ENCODE peak calls at places on chromosomes 5 and 9, in eight cellular contexts. V, K, A, T, J, M, C and G are unnamed samples.
A peak's percentile ranks its signal among the peaks of the same experiment; 100 is the strongest.

GRCh38 chr9:126675147-126675467 is 61.4 kb downstream of the LMX1B start:
- DNase-seq in V (peak; percentile 45), J (no peak), K (no peak), C (no peak), A (no peak), T (peak; percentile 79), M (peak; percentile 20), G (no peak)

GRCh38 chr9:36401897-36402480 is 1.9 kb upstream of the RNF38 start:
- DNase-seq in A (no peak), J (no peak), K (no peak), V (no peak), M (no peak), T (no peak), C (no peak), G (peak; percentile 30)

GRCh38 chr5:62896121-62896893 is 317.7 kb downstream of the LRRC70 start:
- DNase-seq in V (peak; percentile 6), A (no peak), T (no peak), M (no peak), J (no peak), C (no peak), K (no peak), G (no peak)

GRCh38 chr5:80204808-80205614 is 50.8 kb downstream of the SERINC5 start:
- DNase-seq in T (no peak), A (no peak), K (peak; percentile 44), V (peak; percentile 47), C (peak; percentile 35), J (no peak), M (peak; percentile 58), G (no peak)

GRCh38 chr9:93268551-93269314 is 84.8 kb downstream of the WNK2 start:
- DNase-seq in V (no peak), J (no peak), K (peak; percentile 80), A (no peak), M (no peak), C (no peak), T (peak; percentile 36), G (peak; percentile 81)

GRCh38 chr5:150540615-150541396 is 32.9 kb downstream of the NDST1 start:
- DNase-seq in T (no peak), A (no peak), K (no peak), V (no peak), C (peak; percentile 95), J (peak; percentile 60), M (no peak), G (no peak)

GRCh38 chr9:131276107-131276888 is at the start of gene FAM78A:
- DNase-seq in J (no peak), V (peak; percentile 69), A (no peak), C (no peak), K (no peak), T (peak; percentile 88), M (peak; percentile 63), G (no peak)

GRCh38 chr5:125409101-125409495 is 662.7 kb upstream of the ZNF608 start:
- DNase-seq in T (no peak), A (no peak), M (peak; percentile 51), J (no peak), C (no peak), V (no peak), K (no peak), G (no peak)

GRCh38 chr5:61053937-61054336 is 108.3 kb downstream of the SMIM15 start:
- DNase-seq in J (no peak), T (no peak), A (no peak), K (no peak), C (peak; percentile 23), M (no peak), V (no peak), G (no peak)

GRCh38 chr9:133587466-133587865 is 21.7 kb downstream of the FAM163B start:
- DNase-seq in M (no peak), V (no peak), K (no peak), C (no peak), T (no peak), A (no peak), J (no peak), G (no peak)
- H3K4me3 ChIP-seq in M (no peak overlapping the region), V (no peak overlapping the region), K (no peak overlapping the region), C (no peak overlapping the region), T (no peak overlapping the region), A (no peak overlapping the region), J (no peak overlapping the region), G (no peak overlapping the region)

DNA sequence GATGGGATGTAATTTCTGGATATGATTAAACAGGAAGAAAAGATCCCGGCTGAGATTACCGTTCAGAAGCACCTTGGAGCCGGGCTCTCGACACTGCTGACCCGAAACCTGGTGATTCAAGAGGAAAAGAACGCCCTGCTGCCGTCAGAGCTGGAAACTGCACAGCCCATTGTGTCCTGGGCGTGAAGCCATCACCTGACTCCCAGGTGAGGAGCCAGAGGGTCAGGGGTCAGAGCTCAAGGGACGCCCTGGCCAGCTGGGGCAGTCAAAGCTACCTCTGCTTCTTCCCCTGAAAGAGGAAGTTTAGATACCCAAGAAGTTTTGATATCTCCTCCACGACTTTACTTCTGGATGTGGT is 17.8 kb upstream of the SLC12A7 start:
- DNase-seq in M (no peak), C (no peak), T (no peak), V (no peak), A (no peak), J (no peak), K (peak; percentile 81), G (peak; percentile 87)
- H3K4me3 ChIP-seq in M (no peak overlapping the region), C (no peak overlapping the region), T (no peak overlapping the region), V (no peak overlapping the region), A (no peak overlapping the region), J (no peak overlapping the region), K (no peak overlapping the region), G (peak overlapping the region; percentile 50)

DNA sequence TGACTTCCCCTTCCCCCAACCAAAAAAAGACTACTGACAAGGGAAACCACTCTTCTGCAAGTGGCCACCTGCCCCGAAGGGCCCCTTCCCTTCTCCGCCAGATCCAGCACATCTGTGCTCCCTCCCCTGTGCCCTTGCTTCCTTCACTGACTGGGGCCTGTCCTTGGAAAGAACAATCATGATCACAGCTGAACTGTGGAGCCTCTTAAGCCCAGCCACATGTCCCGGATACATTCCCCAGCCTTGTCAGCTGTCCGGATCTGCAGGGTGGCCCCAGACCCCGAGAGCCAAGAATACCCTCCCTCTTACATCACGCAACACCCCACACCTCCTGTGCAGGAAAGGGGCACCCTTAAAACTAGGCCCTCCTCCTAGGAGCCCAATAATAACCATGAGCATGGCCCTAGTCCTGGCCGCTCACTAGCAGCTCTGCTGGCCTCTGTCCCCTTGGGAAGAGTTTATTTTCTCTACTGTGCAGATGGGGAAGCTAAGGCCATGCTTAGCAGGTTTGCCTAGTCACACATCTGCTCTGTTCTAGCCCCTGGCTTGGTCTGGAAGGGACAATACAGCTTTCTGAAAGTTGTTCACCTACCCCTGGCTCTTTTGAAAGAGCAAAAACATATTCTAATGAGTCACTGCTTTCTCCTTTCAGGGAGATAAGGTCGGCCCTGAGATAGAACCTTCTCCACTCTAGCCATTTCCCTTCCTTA is 3.8 kb downstream of the SPRY4 start:
- DNase-seq in T (no peak), M (peak; percentile 48), K (no peak), J (no peak), A (no peak), C (peak; percentile 52), V (peak; percentile 44), G (no peak)
- H3K4me3 ChIP-seq in T (peak overlapping the region; percentile 98), M (no peak overlapping the region), K (no peak overlapping the region), J (peak overlapping the region; percentile 98), A (no peak overlapping the region), C (no peak overlapping the region), V (peak overlapping the region; percentile 98), G (no peak overlapping the region)

GRCh38 chr9:116156621-116157314 is 3.2 kb downstream of the PAPPA start:
- DNase-seq in T (peak; percentile 67), A (no peak), C (peak; percentile 24), J (peak; percentile 59), M (peak; percentile 67), K (peak; percentile 47), V (peak; percentile 74), G (peak; percentile 10)
- H3K4me3 ChIP-seq in T (peak overlapping the region; percentile 21), A (peak overlapping the region; percentile 21), C (no peak overlapping the region), J (peak overlapping the region; percentile 69), M (peak overlapping the region; percentile 7), K (no peak overlapping the region), V (peak overlapping the region; percentile 55), G (no peak overlapping the region)

GRCh38 chr5:59040804-59041201 is 457.9 kb downstream of the RAB3C start:
- DNase-seq in K (no peak), A (no peak), M (no peak), V (no peak), C (no peak), J (no peak), T (no peak), G (peak; percentile 26)
- H3K4me3 ChIP-seq in K (no peak overlapping the region), A (no peak overlapping the region), M (no peak overlapping the region), V (no peak overlapping the region), C (no peak overlapping the region), J (no peak overlapping the region), T (no peak overlapping the region), G (no peak overlapping the region)

DNA sequence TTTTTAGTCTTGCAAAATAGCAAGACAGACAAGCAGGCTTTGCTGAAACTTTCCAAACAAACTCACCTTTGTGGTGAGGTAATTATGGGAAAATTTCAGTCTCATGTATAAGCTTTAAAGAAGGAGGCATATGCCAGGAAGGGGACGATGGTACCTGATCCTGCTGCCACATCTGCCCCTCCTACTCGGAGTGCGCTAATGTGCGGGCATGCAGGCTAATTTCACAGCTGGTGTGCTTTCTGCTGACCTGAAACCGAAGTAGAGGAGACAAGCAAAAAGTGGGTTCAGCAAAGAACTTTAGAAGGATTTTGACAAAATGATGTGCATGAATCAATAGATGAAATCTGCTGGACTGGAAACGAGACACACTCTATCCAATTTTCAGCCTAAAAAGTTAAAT is 117.1 kb upstream of the IRX4 start:
- DNase-seq in J (no peak), M (no peak), K (no peak), C (no peak), A (no peak), T (no peak), V (no peak), G (no peak)
- H3K4me3 ChIP-seq in J (no peak overlapping the region), M (no peak overlapping the region), K (no peak overlapping the region), C (no peak overlapping the region), A (no peak overlapping the region), T (no peak overlapping the region), V (no peak overlapping the region), G (no peak overlapping the region)

GRCh38 chr5:173333900-173334685 is 5.9 kb upstream of the STC2 start:
- DNase-seq in J (no peak), C (no peak), K (no peak), V (no peak), T (no peak), M (no peak), A (no peak), G (no peak)
- H3K4me3 ChIP-seq in J (no peak overlapping the region), C (no peak overlapping the region), K (no peak overlapping the region), V (no peak overlapping the region), T (no peak overlapping the region), M (no peak overlapping the region), A (no peak overlapping the region), G (no peak overlapping the region)